ENCODE peak calls at places on chromosomes 5 and 9, in five cellular contexts. D, I, A, Y and V are unnamed samples.

GRCh38 chr5:24899180-24899579 is 254.4 kb upstream of the CDH10 start:
- DNase-seq in Y (no peak), I (no peak), D (no peak), A (no peak), V (no peak)

GRCh38 chr5:34740306-34740891 is 84.3 kb downstream of the RAI14 start:
- DNase-seq in A (no peak), Y (no peak), D (no peak), I (no peak), V (no peak)

GRCh38 chr9:133125706-133126696 is 5.0 kb upstream of the RALGDS start:
- DNase-seq in A (no peak), D (peak; percentile 55), Y (peak; percentile 74), I (no peak), V (peak; percentile 47)

GRCh38 chr5:55816342-55816741 is 34.8 kb upstream of the IL31RA start:
- DNase-seq in I (no peak), Y (peak; percentile 95), D (peak; percentile 82), A (no peak), V (no peak)

GRCh38 chr9:138060365-138060764 is 182.8 kb downstream of the CACNA1B start:
- DNase-seq in I (peak; percentile 80), D (no peak), A (no peak), Y (no peak), V (no peak)

GRCh38 chr5:80933061-80933460 is 27.1 kb upstream of the RASGRF2 start:
- DNase-seq in A (no peak), Y (no peak), I (no peak), D (no peak), V (no peak)

GRCh38 chr5:126341906-126342625 is 81.1 kb upstream of the GRAMD2B start:
- DNase-seq in Y (no peak), D (no peak), A (no peak), I (no peak), V (no peak)

GRCh38 chr9:123150708-123151503 is 117.4 kb downstream of the GPR21 start:
- DNase-seq in I (no peak), A (no peak), D (no peak), Y (peak; percentile 31), V (peak; percentile 67)

GRCh38 chr5:131368866-131369265 is 105.0 kb downstream of the CDC42SE2 start:
- DNase-seq in I (no peak), Y (no peak), D (no peak), A (no peak), V (no peak)

GRCh38 chr5:6750142-6750840 is 37.1 kb downstream of the TENT4A start:
- DNase-seq in Y (no peak), D (no peak), I (peak; percentile 47), A (no peak), V (no peak)

GRCh38 chr5:95617057-95617456 is 2.8 kb upstream of the GPR150 start:
- DNase-seq in D (no peak), I (no peak), A (no peak), Y (peak; percentile 48), V (no peak)

GRCh38 chr9:6945871-6946270 is 188.1 kb downstream of the KDM4C start:
- DNase-seq in Y (no peak), A (no peak), I (no peak), D (no peak), V (no peak)

GRCh38 chr9:36214571-36214970 is 23.9 kb downstream of the CLTA start:
- DNase-seq in A (no peak), Y (peak; percentile 65), D (no peak), I (no peak), V (peak; percentile 29)

GRCh38 chr5:124289122-124289521 is 457.3 kb downstream of the ZNF608 start:
- DNase-seq in I (no peak), Y (no peak), A (no peak), D (no peak), V (no peak)

GRCh38 chr9:129568560-129569505 is 52.1 kb downstream of the C9orf50 start:
- DNase-seq in Y (peak; percentile 44), I (no peak), A (no peak), D (no peak), V (no peak)

GRCh38 chr9:91391426-91392217 is 29.9 kb upstream of the AUH start:
- DNase-seq in I (no peak), Y (peak; percentile 83), D (no peak), A (no peak), V (no peak)

GRCh38 chr9:79817469-79818004 is 245.8 kb downstream of the TLE4 start:
- DNase-seq in I (no peak), A (no peak), Y (peak; percentile 3), D (no peak), V (no peak)

GRCh38 chr9:123437201-123437600 is 81.2 kb downstream of the CRB2 start:
- DNase-seq in D (no peak), I (peak; percentile 16), Y (no peak), A (no peak), V (no peak)

GRCh38 chr9:121776009-121776738 is 124.7 kb downstream of the DAB2IP start:
- DNase-seq in A (no peak), I (no peak), Y (no peak), D (no peak), V (no peak)

GRCh38 chr9:129335456-129336129 is 157.5 kb upstream of the IER5L start:
- DNase-seq in D (no peak), I (no peak), A (no peak), Y (no peak), V (no peak)